ENCODE peak calls at places on chromosomes 13 and 19, in eight cellular contexts. K is fibroblast of lung, U is Peyer's patch, C is astrocyte of the cerebellum, X is neural crest cell, M is kidney epithelial cell, T is fibroblast of pulmonary artery, V is BE2C. Z is an unnamed sample.

GRCh38 chr19:34733266-34733825 is 697 bp upstream of the ZNF181 start:
- DNase-seq in V (no peak), M (no peak), K (no peak), U (no peak), X (no peak), C (no peak), T (no peak), Z (no peak)

GRCh38 chr13:27203854-27204253 is 32.2 kb upstream of the USP12 start:
- DNase-seq in T (peak), X (no peak), C (no peak), V (no peak), K (peak), M (no peak), U (no peak), Z (peak)

GRCh38 chr19:1734328-1734966 is 18.9 kb upstream of the ONECUT3 start:
- DNase-seq in M (no peak), K (no peak), X (no peak), V (no peak), C (no peak), T (no peak), U (no peak), Z (no peak)

GRCh38 chr13:111033172-111034133 is 81.7 kb upstream of the ARHGEF7 start:
- DNase-seq in K (no peak), V (no peak), T (no peak), M (no peak), C (no peak), U (no peak), X (no peak), Z (peak)

GRCh38 chr13:36154567-36155231 is 23.5 kb upstream of the DCLK1 start:
- DNase-seq in X (peak), V (no peak), C (no peak), K (no peak), T (no peak), M (no peak), U (peak), Z (no peak)

GRCh38 chr13:109938255-109938936 is 152.0 kb upstream of the IRS2 start:
- DNase-seq in K (peak), C (peak), M (peak), V (no peak), T (peak), X (no peak), U (no peak), Z (peak)

GRCh38 chr19:42115705-42116104 is 16.5 kb downstream of the POU2F2 start:
- DNase-seq in T (no peak), M (no peak), U (no peak), V (no peak), C (no peak), X (no peak), K (no peak), Z (no peak)

GRCh38 chr19:40576181-40576584 is 490 bp upstream of the SHKBP1 start:
- DNase-seq in T (no peak), C (no peak), U (no peak), K (no peak), V (no peak), M (no peak), X (no peak), Z (no peak)

GRCh38 chr19:33795370-33796163 is 1.1 kb upstream of the KCTD15 start:
- DNase-seq in K (peak), M (no peak), C (peak), U (peak), X (peak), V (peak), T (peak), Z (peak)

GRCh38 chr19:38063921-38064320 is 156.9 kb downstream of the SIPA1L3 start:
- DNase-seq in M (no peak), C (no peak), T (no peak), U (no peak), V (no peak), X (no peak), K (no peak), Z (no peak)

GRCh38 chr13:80871481-80871880 is 530.6 kb upstream of the SPRY2 start:
- DNase-seq in C (peak), M (no peak), K (peak), X (no peak), U (no peak), V (no peak), T (peak), Z (peak)

GRCh38 chr13:112877066-112877465 is 91.9 kb upstream of the MCF2L start:
- DNase-seq in U (no peak), C (no peak), K (no peak), V (no peak), X (no peak), T (no peak), M (no peak), Z (no peak)

GRCh38 chr13:59459972-59460371 is 703.8 kb downstream of the DIAPH3 start:
- DNase-seq in V (no peak), U (no peak), T (no peak), K (peak), M (no peak), X (no peak), C (no peak), Z (no peak)

GRCh38 chr13:99542788-99543406 is 41.6 kb downstream of the TM9SF2 start:
- DNase-seq in V (no peak), M (no peak), C (no peak), T (no peak), U (no peak), K (no peak), X (no peak), Z (no peak)

GRCh38 chr19:4831351-4832340 is at the start of gene TICAM1:
- DNase-seq in K (peak), X (no peak), T (peak), U (peak), M (no peak), C (no peak), V (peak), Z (peak)

GRCh38 chr13:111874981-111875380 is 192.0 kb upstream of the SOX1 start:
- DNase-seq in X (no peak), C (no peak), U (no peak), K (no peak), M (no peak), T (no peak), V (no peak), Z (no peak)

GRCh38 chr13:39210961-39211534 is 172.8 kb downstream of the NHLRC3 start:
- DNase-seq in M (no peak), X (no peak), V (no peak), T (no peak), C (no peak), K (no peak), U (no peak), Z (no peak)

GRCh38 chr19:30069535-30070197 is 127.6 kb downstream of the URI1 start:
- DNase-seq in T (no peak), M (no peak), K (no peak), C (no peak), V (no peak), U (peak), X (no peak), Z (no peak)

GRCh38 chr13:22332411-22332810 is 661.5 kb downstream of the FGF9 start:
- DNase-seq in V (no peak), M (no peak), T (no peak), X (no peak), U (no peak), C (no peak), K (no peak), Z (no peak)

GRCh38 chr13:31797154-31797775 is 57.9 kb downstream of the RXFP2 start:
- DNase-seq in X (no peak), C (peak), M (peak), U (no peak), V (no peak), K (peak), T (peak), Z (peak)

GRCh38 chr19:28485300-28485699 is 727.7 kb downstream of the UQCRFS1 start:
- DNase-seq in M (no peak), K (peak), X (no peak), U (peak), C (no peak), T (no peak), V (no peak), Z (no peak)

GRCh38 chr19:6103217-6103644 is 7.1 kb downstream of the RFX2 start:
- DNase-seq in C (peak), X (no peak), M (no peak), U (no peak), T (peak), K (peak), V (no peak), Z (peak)

GRCh38 chr19:35031072-35031881 is 1.0 kb downstream of the SCN1B start:
- DNase-seq in M (no peak), T (peak), K (peak), C (no peak), X (no peak), V (no peak), U (no peak), Z (no peak)

GRCh38 chr19:38079926-38080380 is 144.1 kb downstream of the DPF1 start:
- DNase-seq in C (peak), K (peak), U (no peak), M (peak), T (peak), V (no peak), X (no peak), Z (peak)

GRCh38 chr13:46683879-46684278 is 113.1 kb downstream of the ESD start:
- DNase-seq in T (no peak), C (peak), V (no peak), M (no peak), K (peak), X (no peak), U (no peak), Z (no peak)

GRCh38 chr19:42051166-42052115 is 18.6 kb downstream of the GRIK5 start:
- DNase-seq in X (no peak), K (no peak), C (no peak), V (no peak), U (no peak), T (no peak), M (no peak), Z (peak)

GRCh38 chr13:79320433-79320832 is 85.6 kb downstream of the RBM26 start:
- DNase-seq in C (no peak), V (no peak), U (no peak), K (no peak), X (no peak), M (no peak), T (no peak), Z (no peak)

GRCh38 chr13:44347301-44347700 is 26.3 kb upstream of the SERP2 start:
- DNase-seq in V (no peak), K (no peak), T (no peak), U (no peak), M (no peak), X (no peak), C (no peak), Z (no peak)

GRCh38 chr19:33678796-33679195 is 57.0 kb downstream of the CHST8 start:
- DNase-seq in U (no peak), M (no peak), K (no peak), X (no peak), V (no peak), C (no peak), T (no peak), Z (no peak)

GRCh38 chr19:7527516-7528191 is 5.2 kb downstream of the MCOLN1 start:
- DNase-seq in T (no peak), U (peak), V (no peak), C (no peak), X (no peak), M (no peak), K (no peak), Z (no peak)

GRCh38 chr19:50275577-50276368 is 53.4 kb downstream of the KCNC3 start:
- DNase-seq in U (no peak), C (no peak), V (no peak), M (no peak), X (no peak), K (no peak), T (no peak), Z (no peak)

GRCh38 chr19:48681127-48681470 is 8.3 kb upstream of the NTN5 start:
- DNase-seq in T (peak), X (no peak), C (peak), M (peak), U (no peak), V (no peak), K (peak), Z (no peak)

GRCh38 chr19:10093295-10094186 is 7.4 kb downstream of the SHFL start:
- DNase-seq in C (no peak), K (no peak), X (no peak), U (no peak), V (no peak), M (no peak), T (no peak), Z (peak)

GRCh38 chr13:43195551-43195950 is 172.2 kb downstream of the DNAJC15 start:
- DNase-seq in C (no peak), K (no peak), V (no peak), X (no peak), M (no peak), U (no peak), T (no peak), Z (peak)

GRCh38 chr19:55690109-55690768 is 15.2 kb downstream of the EPN1 start:
- DNase-seq in K (no peak), U (peak), C (no peak), T (no peak), M (no peak), V (no peak), X (no peak), Z (no peak)

GRCh38 chr13:91381371-91381770 is 17.1 kb upstream of the GPC5 start:
- DNase-seq in K (peak), V (peak), T (peak), M (no peak), C (peak), U (no peak), X (no peak), Z (no peak)

GRCh38 chr13:52004508-52005183 is 6.6 kb downstream of the ATP7B start:
- DNase-seq in T (no peak), V (no peak), U (peak), X (no peak), K (no peak), M (no peak), C (no peak), Z (no peak)
- TF ChIP-seq CTCF in T (no peak), V (no peak), U (no peak), X (no peak), K (no peak), M (no peak), C (no peak), Z (no peak)

GRCh38 chr13:23348270-23349126 is 85.0 kb downstream of the SACS start:
- DNase-seq in K (peak), U (no peak), T (no peak), C (no peak), M (no peak), V (no peak), X (no peak), Z (no peak)
- TF ChIP-seq CTCF in K (no peak), U (no peak), T (peak), C (no peak), M (no peak), V (no peak), X (no peak), Z (no peak)

DNA sequence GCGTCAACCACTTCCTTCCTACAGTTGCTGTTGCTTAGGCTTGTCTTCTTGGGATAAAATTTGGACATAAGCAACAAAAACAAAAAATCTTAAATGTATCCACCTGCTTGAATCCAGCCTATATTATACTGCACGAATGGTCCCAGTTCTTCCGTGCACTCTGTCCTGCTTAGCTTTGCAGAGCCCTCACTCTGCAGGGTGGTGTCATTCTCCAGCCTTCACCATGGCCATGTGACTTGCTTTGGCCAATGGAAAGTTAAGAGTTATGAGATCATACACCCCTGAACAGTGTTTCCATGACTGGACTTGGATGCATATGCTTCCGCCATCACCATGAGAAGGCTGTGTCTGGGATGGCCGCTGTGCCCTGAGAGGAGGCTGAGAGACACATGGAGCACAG is 27.4 kb upstream of the SACS start:
- DNase-seq in V (no peak), U (no peak), T (no peak), M (no peak), K (no peak), X (no peak), C (no peak), Z (no peak)
- TF ChIP-seq CTCF in V (no peak), U (no peak), T (no peak), M (no peak), K (no peak), X (no peak), C (no peak), Z (no peak)

GRCh38 chr19:17260842-17261325 is 3.7 kb downstream of the USHBP1 start:
- DNase-seq in C (peak), T (peak), U (peak), M (no peak), K (peak), V (peak), X (peak), Z (peak)
- TF ChIP-seq CTCF in C (peak), T (peak), U (peak), M (peak), K (peak), V (peak), X (peak), Z (peak)

GRCh38 chr13:23469901-23470525 is 36.5 kb upstream of the SACS start:
- DNase-seq in X (no peak), T (peak), C (no peak), V (no peak), U (no peak), K (no peak), M (peak), Z (no peak)
- TF ChIP-seq CTCF in X (no peak), T (no peak), C (no peak), V (no peak), U (no peak), K (no peak), M (no peak), Z (no peak)

Z was measured in MCF 10A.